ENCODE peak calls at places on chromosomes 16 and 17, in nine cellular contexts. B is Right ventricle myocardium superior; W is colonic mucosa; L is RPMI8226; V is non-pigmented ciliary epithelial cell; G is activated effector memory CD4-positive, alpha-beta T cell treated with anti-CD3 and anti-CD28 coated beads, Interleukin-2, amount 50 U/mL, for 16 hours; D is mesenchymal stem cell; A is stimulated activated naive CD4-positive, alpha-beta T cell treated with Interleukin-2 at 50 U/mL for 16 hours; N is central memory CD4-positive, alpha-beta T cell. O is an unnamed sample.

GRCh38 chr17:12227547-12227946 is 206.9 kb downstream of the MAP2K4 start:
- DNase-seq in W (no peak), G (no peak), L (no peak), A (no peak), N (no peak), B (no peak), D (no peak), V (no peak), O (no peak)

GRCh38 chr16:84308120-84308519 is 13.4 kb downstream of the WFDC1 start:
- DNase-seq in B (peak), A (no peak), V (no peak), G (no peak), W (peak), D (peak), N (no peak), L (peak), O (peak)

GRCh38 chr17:43573579-43574321 is 27.6 kb upstream of the ETV4 start:
- DNase-seq in D (no peak), A (no peak), N (no peak), L (no peak), W (no peak), G (no peak), V (no peak), B (no peak), O (no peak)

GRCh38 chr16:54928421-54929089 is 2.1 kb upstream of the IRX5 start:
- DNase-seq in L (peak), B (peak), A (peak), V (no peak), N (peak), W (no peak), D (peak), G (peak), O (no peak)

GRCh38 chr17:81018044-81018802 is 16.7 kb upstream of the BAIAP2 start:
- DNase-seq in V (no peak), A (no peak), N (peak), G (no peak), W (peak), B (no peak), L (peak), D (peak), O (no peak)

GRCh38 chr16:17345043-17345442 is 125.7 kb downstream of the XYLT1 start:
- DNase-seq in W (no peak), L (peak), N (no peak), D (no peak), A (no peak), V (no peak), B (peak), G (no peak), O (no peak)

GRCh38 chr16:2492292-2492691 is 17.4 kb downstream of the TBC1D24 start:
- DNase-seq in W (no peak), B (no peak), D (no peak), N (no peak), V (no peak), G (no peak), L (no peak), A (no peak), O (no peak)

GRCh38 chr16:88393571-88393970 is 10.8 kb downstream of the ZNF469 start:
- DNase-seq in W (no peak), D (no peak), B (no peak), G (no peak), L (no peak), V (no peak), A (no peak), N (no peak), O (no peak)

GRCh38 chr17:47702391-47702995 is 8.5 kb downstream of the TBKBP1 start:
- DNase-seq in L (no peak), N (no peak), A (no peak), G (peak), W (no peak), V (no peak), D (no peak), B (peak), O (no peak)

GRCh38 chr16:87878704-87879103 is 9.4 kb upstream of the SLC7A5 start:
- DNase-seq in G (no peak), A (no peak), W (no peak), D (no peak), L (no peak), V (no peak), B (no peak), N (no peak), O (no peak)

GRCh38 chr17:29420128-29420527 is 30.0 kb downstream of the TAOK1 start:
- DNase-seq in N (no peak), L (no peak), V (no peak), B (no peak), W (no peak), A (no peak), G (no peak), D (no peak), O (no peak)

GRCh38 chr17:81845361-81845760 is 10.5 kb upstream of the PPP1R27 start:
- DNase-seq in A (no peak), N (no peak), D (no peak), V (no peak), G (no peak), W (no peak), B (no peak), L (no peak), O (no peak)

GRCh38 chr16:15949210-15950166 is at the start of gene ABCC1:
- DNase-seq in A (peak), D (peak), W (peak), G (peak), V (no peak), B (peak), N (peak), L (peak), O (no peak)

GRCh38 chr16:87956169-87956770 is 5.0 kb downstream of the BANP start:
- DNase-seq in W (peak), L (peak), D (peak), B (peak), V (no peak), G (peak), A (peak), N (peak), O (no peak)

GRCh38 chr16:30659507-30660423 is 1.5 kb downstream of the FBRS start:
- DNase-seq in W (peak), A (peak), V (no peak), N (peak), L (peak), D (peak), G (peak), B (peak), O (no peak)

O was measured in NCI-H526 treated with DMSO at 0.1 percent for 48 hours.